ENCODE peak calls at places on chromosomes 12 and 14, in four cellular contexts. R is glutamatergic neuron, T is endothelial cell, Y is left ventricle myocardium inferior. L is an unnamed sample.

GRCh38 chr12:83017001-83017400 is 330.3 kb downstream of the TMTC2 start:
- DNase-seq in R (no peak), T (no peak), Y (no peak), L (no peak)

GRCh38 chr14:35338731-35339405 is 46.7 kb downstream of the PSMA6 start:
- DNase-seq in R (no peak), T (no peak), Y (no peak), L (no peak)

GRCh38 chr14:73997944-73998451 is 21.1 kb downstream of the ENTPD5 start:
- DNase-seq in T (no peak), R (no peak), Y (no peak), L (no peak)

GRCh38 chr14:24297190-24297964 is 2.2 kb downstream of the DHRS1 start:
- DNase-seq in R (no peak), T (no peak), Y (no peak), L (peak; percentile 58)

GRCh38 chr12:47188576-47189441 is 109.0 kb upstream of the AMIGO2 start:
- DNase-seq in Y (no peak), R (no peak), T (no peak), L (peak; percentile 88)

GRCh38 chr12:7647071-7647470 is 18.6 kb downstream of the APOBEC1 start:
- DNase-seq in R (no peak), Y (no peak), T (no peak), L (no peak)

GRCh38 chr12:50845021-50845647 is 2.4 kb downstream of the TMPRSS12 start:
- DNase-seq in R (no peak), T (no peak), Y (no peak), L (peak; percentile 11)

GRCh38 chr12:27237790-27238771 is 6.0 kb upstream of the STK38L start:
- DNase-seq in T (no peak), R (no peak), Y (no peak), L (peak; percentile 78)

GRCh38 chr12:102496571-102496970 is 16.2 kb upstream of the IGF1 start:
- DNase-seq in T (no peak), Y (no peak), R (no peak), L (no peak)

GRCh38 chr12:47234576-47235141 is 154.9 kb upstream of the AMIGO2 start:
- DNase-seq in T (no peak), R (no peak), Y (no peak), L (no peak)

GRCh38 chr12:5665615-5666014 is 233.7 kb downstream of the NTF3 start:
- DNase-seq in R (no peak), Y (no peak), T (no peak), L (no peak)

GRCh38 chr12:50201987-50202521 is 34.9 kb upstream of the CERS5 start:
- DNase-seq in Y (no peak), R (no peak), T (no peak), L (peak; percentile 97)

GRCh38 chr12:19190292-19191031 is 60.9 kb downstream of the PLEKHA5 start:
- DNase-seq in R (no peak), T (no peak), Y (no peak), L (peak; percentile 69)

GRCh38 chr14:23361320-23361719 is 3.7 kb downstream of the EFS start:
- DNase-seq in T (no peak), R (no peak), Y (no peak), L (peak; percentile 42)

GRCh38 chr14:49052516-49052915 is 533.7 kb downstream of the RPS29 start:
- DNase-seq in Y (no peak), T (no peak), R (no peak), L (no peak)

GRCh38 chr14:75201087-75201486 is 24.7 kb upstream of the TMED10 start:
- DNase-seq in Y (no peak), R (no peak), T (no peak), L (no peak)

GRCh38 chr12:2543801-2544200 is 251.0 kb upstream of the FKBP4 start:
- DNase-seq in Y (no peak), T (no peak), R (no peak), L (no peak)

GRCh38 chr12:128857173-128857770 is 4.0 kb downstream of the GLT1D1 start:
- DNase-seq in Y (no peak), R (no peak), T (no peak), L (no peak)

GRCh38 chr12:97277030-97277429 is 185.6 kb upstream of the RMST start:
- DNase-seq in Y (no peak), R (no peak), T (no peak), L (no peak)

GRCh38 chr14:73457935-73458218 is 469 bp downstream of the NUMB start:
- DNase-seq in R (no peak), T (no peak), Y (peak; percentile 44), L (no peak)

GRCh38 chr12:46409974-46410373 is 37.4 kb upstream of the SLC38A2 start:
- DNase-seq in Y (no peak), R (no peak), T (no peak), L (no peak)

GRCh38 chr14:77212933-77213656 is 31.5 kb downstream of the TMEM63C start:
- DNase-seq in R (peak; percentile 77), T (peak; percentile 73), Y (no peak), L (peak; percentile 54)

GRCh38 chr14:22463763-22464173 is 125.3 kb downstream of the DAD1 start:
- DNase-seq in Y (peak; percentile 30), R (no peak), T (no peak), L (no peak)

GRCh38 chr12:68341822-68342221 is 9.7 kb upstream of the MDM1 start:
- DNase-seq in Y (no peak), T (no peak), R (no peak), L (no peak)

GRCh38 chr12:132560421-132560830 is 50.0 kb downstream of the LRCOL1 start:
- DNase-seq in T (no peak), Y (no peak), R (peak; percentile 59), L (no peak)

GRCh38 chr12:88298761-88299242 is 156.7 kb downstream of the TMTC3 start:
- DNase-seq in R (no peak), T (no peak), Y (no peak), L (peak; percentile 82)

GRCh38 chr14:23143911-23144310 is 24.9 kb upstream of the CEBPE start:
- DNase-seq in T (no peak), Y (no peak), R (no peak), L (no peak)

GRCh38 chr12:108082506-108082905 is 46.6 kb upstream of the WSCD2 start:
- DNase-seq in T (no peak), R (no peak), Y (no peak), L (no peak)

GRCh38 chr12:57616383-57617101 is 5.3 kb downstream of the ARHGEF25 start:
- DNase-seq in R (no peak), T (no peak), Y (no peak), L (peak; percentile 52)

GRCh38 chr12:91633206-91633605 is 450.6 kb upstream of the DCN start:
- DNase-seq in T (no peak), R (no peak), Y (no peak), L (no peak)

GRCh38 chr12:84789184-84789583 is 123.4 kb downstream of the SLC6A15 start:
- DNase-seq in T (no peak), Y (no peak), R (no peak), L (no peak)

GRCh38 chr12:46490635-46491034 is 118.1 kb upstream of the SLC38A2 start:
- DNase-seq in T (no peak), R (no peak), Y (no peak), L (peak; percentile 81)

GRCh38 chr12:3038931-3039510 is 38.2 kb upstream of the TSPAN9 start:
- DNase-seq in R (no peak), T (no peak), Y (no peak), L (no peak)

GRCh38 chr12:102990419-102990818 is 32.9 kb downstream of the ASCL1 start:
- DNase-seq in Y (no peak), T (no peak), R (no peak), L (no peak)

GRCh38 chr14:67559639-67560038 is 26.5 kb downstream of the PLEKHH1 start:
- DNase-seq in R (no peak), T (no peak), Y (no peak), L (peak; percentile 11)

GRCh38 chr12:76547526-76547925 is 12.0 kb downstream of the OSBPL8 start:
- DNase-seq in Y (no peak), T (no peak), R (no peak), L (no peak)

GRCh38 chr12:76548222-76548837 is 11.2 kb downstream of the OSBPL8 start:
- DNase-seq in T (no peak), R (no peak), Y (no peak), L (no peak)

GRCh38 chr12:76546889-76547288 is 12.7 kb downstream of the OSBPL8 start:
- DNase-seq in Y (no peak), R (no peak), T (no peak), L (peak; percentile 19)

GRCh38 chr12:76551482-76551888 is 8.1 kb downstream of the OSBPL8 start:
- DNase-seq in R (no peak), T (no peak), Y (no peak), L (no peak)

GRCh38 chr12:76549131-76549530 is 10.4 kb downstream of the OSBPL8 start:
- DNase-seq in R (no peak), T (no peak), Y (no peak), L (peak; percentile 13)
- TF ChIP-seq CTCF in R (no peak), T (no peak), Y (no peak), L (no peak)

DNA sequence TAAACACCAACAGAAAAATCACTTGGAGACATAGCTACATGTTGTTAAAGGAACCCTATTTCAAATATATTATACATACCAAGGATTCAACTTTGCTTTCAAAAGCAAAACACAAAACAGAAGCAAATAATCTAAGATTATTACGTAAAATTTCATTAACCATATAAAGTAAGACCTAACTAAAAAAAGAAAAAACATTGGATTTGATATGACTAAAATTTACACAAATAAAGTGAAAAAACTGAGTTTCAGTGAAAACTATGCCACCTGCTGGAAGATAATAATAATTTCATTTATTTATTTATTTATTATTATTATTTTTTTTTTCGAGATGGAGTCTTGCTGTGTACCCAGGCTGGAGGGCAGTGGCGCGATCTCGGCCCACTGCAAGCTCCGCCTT is 45.2 kb downstream of the WDHD1 start:
- DNase-seq in Y (no peak), T (no peak), R (no peak), L (peak; percentile 48)
- TF ChIP-seq CTCF in Y (peak; percentile 41), T (peak; percentile 73), R (peak; percentile 69), L (peak; percentile 28)

GRCh38 chr12:122946690-122947271 is 19.5 kb downstream of the ABCB9 start:
- DNase-seq in R (no peak), Y (peak; percentile 68), T (no peak), L (peak; percentile 99)
- TF ChIP-seq CTCF in R (no peak), Y (peak; percentile 38), T (no peak), L (peak; percentile 63)

GRCh38 chr14:66121859-66122258 is 364.3 kb upstream of the CCDC196 start:
- DNase-seq in R (no peak), Y (no peak), T (no peak), L (no peak)
- TF ChIP-seq CTCF in R (no peak), Y (no peak), T (no peak), L (no peak)

DNA sequence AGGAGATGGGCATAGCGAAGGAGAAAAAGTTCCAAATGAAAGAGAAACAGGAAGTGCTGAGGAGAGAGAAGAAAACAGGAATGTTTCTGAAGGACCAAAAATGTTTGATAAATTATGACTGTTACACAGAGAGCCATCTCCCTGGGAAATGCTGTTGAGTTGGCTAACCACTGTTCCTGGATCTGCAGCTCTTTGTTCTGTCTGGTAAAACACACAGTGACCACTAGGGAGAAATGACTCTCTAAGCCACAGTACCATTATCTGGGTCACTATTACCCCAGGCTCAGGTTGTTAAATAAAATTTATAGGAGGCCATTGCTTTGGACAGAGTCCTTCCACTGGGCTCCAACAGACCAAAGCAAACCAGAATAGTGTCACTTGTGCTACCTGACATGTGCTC is 219.3 kb downstream of the CRADD start:
- DNase-seq in T (no peak), R (no peak), Y (no peak), L (peak; percentile 19)
- TF ChIP-seq CTCF in T (peak; percentile 55), R (peak; percentile 38), Y (peak; percentile 23), L (peak; percentile 32)

GRCh38 chr12:124162151-124163110 is 132.5 kb upstream of the RFLNA start:
- DNase-seq in Y (no peak), R (no peak), T (no peak), L (peak; percentile 10)
- TF ChIP-seq CTCF in Y (no peak), R (no peak), T (no peak), L (peak; percentile 8)